ENCODE peak calls at places on chromosomes 13 and 19, in eight cellular contexts. N, E, X, L, S, B, H and T are unnamed samples. For H3K9me3, the result is how much of the 10 kb centered on the place peaks cover.

GRCh38 chr19:47444388-47444821 is 25.1 kb upstream of the MEIS3 start:
- DNase-seq in B (no peak), E (no peak), L (peak), H (no peak), N (peak), S (peak), X (no peak), T (no peak)

GRCh38 chr13:56528040-56528760 is 612.5 kb upstream of the PRR20A start:
- DNase-seq in E (no peak), S (no peak), H (no peak), N (no peak), B (no peak), X (no peak), L (no peak), T (no peak)

GRCh38 chr13:23468811-23469210 is 35.3 kb upstream of the SACS start:
- DNase-seq in B (no peak), L (no peak), N (no peak), E (no peak), X (no peak), S (no peak), H (no peak), T (no peak)

GRCh38 chr19:41341669-41342490 is 11.8 kb downstream of the TGFB1 start:
- DNase-seq in B (peak), X (no peak), S (no peak), H (no peak), N (no peak), E (no peak), L (no peak), T (no peak)

GRCh38 chr13:101258071-101258470 is 158.2 kb downstream of the NALCN start:
- DNase-seq in E (peak), S (peak), B (no peak), L (no peak), N (no peak), H (no peak), X (no peak), T (no peak)

GRCh38 chr19:45163751-45164150 is 3.0 kb upstream of the NKPD1 start:
- DNase-seq in E (no peak), L (no peak), X (no peak), S (no peak), B (no peak), N (no peak), H (no peak), T (no peak)

GRCh38 chr19:8575467-8575997 is 1.7 kb downstream of the MYO1F start:
- DNase-seq in N (peak), L (peak), H (no peak), B (no peak), S (no peak), E (peak), X (no peak), T (peak)

GRCh38 chr19:2333027-2333806 is 4.7 kb downstream of the SPPL2B start:
- DNase-seq in S (no peak), L (no peak), X (no peak), N (no peak), H (no peak), B (peak), E (no peak), T (no peak)

GRCh38 chr13:41458187-41458938 is 1.0 kb downstream of the RGCC start:
- DNase-seq in N (no peak), B (peak), H (peak), S (peak), E (no peak), L (no peak), X (peak), T (peak)

GRCh38 chr19:19528721-19529490 is at the start of gene YJEFN3:
- DNase-seq in B (no peak), S (peak), H (no peak), L (no peak), X (no peak), N (no peak), E (no peak), T (no peak)

GRCh38 chr19:10006335-10006708 is 4.0 kb downstream of the COL5A3 start:
- DNase-seq in E (no peak), L (peak), N (no peak), S (no peak), X (no peak), B (no peak), H (no peak), T (no peak)

GRCh38 chr13:73210218-73210883 is 151.5 kb downstream of the KLF5 start:
- DNase-seq in E (no peak), X (no peak), H (no peak), S (peak), B (no peak), N (no peak), L (no peak), T (no peak)

DNA sequence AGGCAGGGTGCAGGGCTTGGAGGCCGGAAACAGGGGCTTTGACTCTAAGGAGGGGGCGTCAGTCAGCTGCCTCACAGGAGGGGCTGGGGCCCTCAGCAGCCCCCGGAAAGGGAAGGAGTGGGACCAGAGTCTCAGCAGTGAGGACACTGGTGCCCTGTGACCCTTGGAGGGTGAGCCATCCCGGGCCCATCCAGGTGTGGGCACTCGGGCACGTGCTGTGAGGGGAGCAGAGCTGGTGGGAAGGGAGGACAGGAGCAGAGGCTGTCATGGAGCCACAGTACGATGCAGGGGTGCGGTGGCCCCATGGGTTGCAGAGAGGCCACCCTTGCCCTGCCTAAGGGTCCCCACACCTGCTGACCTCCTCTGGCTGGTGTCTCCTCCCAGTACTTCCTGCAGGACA is 19.1 kb upstream of the ZNF544 start:
- DNase-seq in B (no peak), H (no peak), E (no peak), L (no peak), X (no peak), N (no peak), S (no peak), T (no peak)
- H3K9me3 ChIP-seq in B (half or more), H (half or more), E (under half), L (half or more), X (under half), N (half or more), S (under half), T (half or more)

GRCh38 chr13:27918918-27919255 is 913 bp upstream of the PDX1 start:
- DNase-seq in S (no peak), X (no peak), N (no peak), H (no peak), L (no peak), B (no peak), E (no peak), T (no peak)
- H3K9me3 ChIP-seq in S (under half), X (under half), N (under half), H (under half), L (under half), B (under half), E (under half), T (under half)

DNA sequence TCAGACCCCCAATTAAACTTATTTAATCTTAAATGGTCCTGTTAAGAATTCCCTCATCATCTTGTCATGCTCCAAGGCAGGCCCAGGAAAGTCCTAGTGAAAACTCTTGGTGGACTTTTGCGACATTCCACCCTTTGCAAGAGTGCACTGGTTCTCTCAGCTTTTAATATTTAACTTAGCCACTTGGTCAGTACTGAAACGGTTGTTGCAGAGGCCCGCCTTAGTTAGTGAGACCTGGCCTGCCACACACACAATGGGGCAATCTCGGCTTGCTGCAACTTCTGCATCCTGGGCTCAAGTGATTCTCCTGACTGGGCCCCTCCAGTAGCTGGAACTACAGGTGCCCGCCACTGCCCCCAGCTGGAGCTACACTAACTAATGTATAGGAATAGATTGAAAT is 1366.0 kb downstream of the UQCRFS1 start:
- DNase-seq in S (no peak), L (no peak), N (no peak), E (no peak), B (no peak), H (no peak), X (no peak), T (no peak)
- H3K9me3 ChIP-seq in S (under half), L (under half), N (half or more), E (under half), B (half or more), H (under half), X (under half), T (under half)

DNA sequence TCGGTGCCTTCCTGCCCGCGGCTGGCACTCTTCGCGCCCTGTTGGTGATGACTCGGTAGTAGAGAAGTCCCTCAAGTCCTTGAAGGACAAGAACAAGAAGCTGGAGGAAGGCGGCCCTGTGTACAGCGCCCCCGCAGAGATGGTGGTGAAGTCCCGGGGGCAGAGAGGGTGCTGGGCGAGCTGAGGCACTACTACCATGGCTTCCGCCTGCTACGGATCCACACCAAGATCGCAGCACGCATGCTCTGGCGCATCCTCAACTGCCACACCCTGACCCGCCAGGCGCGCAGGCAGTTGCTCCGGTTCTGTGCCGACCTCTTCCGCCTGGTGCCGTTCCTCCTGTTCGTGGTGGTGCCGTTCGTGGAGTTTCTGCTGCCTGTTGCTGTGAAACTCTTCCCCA is 11.1 kb downstream of the ZSCAN1 start:
- DNase-seq in H (no peak), N (no peak), B (no peak), E (no peak), X (no peak), L (no peak), S (no peak), T (no peak)
- H3K9me3 ChIP-seq in H (under half), N (half or more), B (half or more), E (under half), X (under half), L (under half), S (under half), T (under half)

DNA sequence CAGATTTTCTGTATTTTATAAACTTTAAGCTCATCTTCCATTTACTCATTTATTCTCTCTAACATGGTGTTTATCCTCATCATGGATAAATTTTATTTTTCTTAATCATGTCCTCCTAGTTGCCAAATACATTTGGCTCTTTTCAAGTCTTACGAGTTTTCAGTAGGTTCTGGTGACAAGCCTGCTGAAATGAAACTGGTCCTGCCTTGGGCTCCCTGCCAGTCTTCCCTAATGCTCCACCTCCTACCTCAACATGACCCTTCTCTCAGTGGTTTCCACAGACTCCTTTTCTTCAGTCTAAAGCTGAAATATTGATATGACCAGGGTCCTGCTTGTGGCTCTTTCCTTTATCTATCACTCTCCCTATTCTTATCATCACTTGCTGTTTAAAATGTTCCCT is 81.2 kb downstream of the TRPC4 start:
- DNase-seq in H (no peak), N (no peak), X (no peak), B (no peak), S (no peak), L (no peak), E (no peak), T (no peak)
- H3K9me3 ChIP-seq in H (under half), N (under half), X (under half), B (under half), S (under half), L (under half), E (under half), T (under half)

DNA sequence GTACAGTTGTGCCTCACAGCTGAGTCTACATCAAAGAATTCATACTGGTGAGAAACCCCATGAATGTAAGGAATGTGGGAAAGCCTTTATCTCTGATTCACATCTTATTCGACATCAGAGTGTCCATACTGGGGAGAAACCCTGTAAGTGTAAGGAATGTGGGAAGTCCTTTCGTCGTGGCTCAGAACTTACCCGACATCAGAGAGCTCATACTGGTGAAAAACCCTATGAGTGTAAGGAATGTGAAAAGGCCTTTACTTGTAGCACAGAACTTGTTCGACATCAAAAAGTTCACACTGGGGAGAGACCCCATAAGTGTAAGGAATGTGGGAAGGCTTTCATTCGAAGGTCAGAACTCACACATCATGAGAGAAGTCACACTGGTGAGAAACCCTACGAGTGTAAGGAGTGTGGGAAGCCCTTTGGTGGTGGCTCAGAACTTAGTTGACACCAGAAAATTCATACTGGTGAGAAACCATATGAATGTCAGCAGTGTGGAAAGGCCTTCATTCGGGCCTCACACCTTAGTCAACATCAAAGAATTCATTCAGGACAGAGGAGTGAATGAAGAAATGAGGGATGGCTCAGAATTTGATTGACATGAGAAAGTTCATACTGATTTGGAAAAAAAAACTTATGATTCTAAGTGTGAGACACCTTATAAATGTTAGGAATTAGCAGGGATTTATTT is 80.9 kb upstream of the ZNF420 start:
- DNase-seq in N (no peak), B (no peak), S (no peak), L (no peak), E (no peak), X (no peak), H (no peak), T (no peak)
- H3K9me3 ChIP-seq in N (half or more), B (half or more), S (under half), L (under half), E (under half), X (under half), H (under half), T (under half)